ENCODE peak calls at places on chromosomes 7 and 10, in eight cellular contexts. U is NCI-H774, W is HT1080, N is prostate gland, O is cardiac muscle cell, T is neural progenitor cell, I is heart right ventricle, Y is H54. C is an unnamed sample.

GRCh38 chr7:139023076-139023475 is 12.8 kb downstream of the ZC3HAV1L start:
- DNase-seq in U (no peak), W (no peak), N (no peak), O (no peak), T (no peak), I (no peak), Y (no peak), C (no peak)

GRCh38 chr10:117716896-117717295 is 174.3 kb downstream of the EMX2 start:
- DNase-seq in U (no peak), W (no peak), N (no peak), O (no peak), T (no peak), I (no peak), Y (no peak), C (no peak)

GRCh38 chr10:44035474-44036197 is 349.3 kb downstream of the CXCL12 start:
- DNase-seq in U (no peak), W (no peak), N (no peak), O (no peak), T (no peak), I (no peak), Y (no peak), C (no peak)

GRCh38 chr7:47654672-47655340 is 72.9 kb upstream of the TNS3 start:
- DNase-seq in U (no peak), W (no peak), N (no peak), O (peak; percentile 75), T (peak; percentile 53), I (no peak), Y (no peak), C (no peak)

GRCh38 chr7:1972734-1973133 is 260.0 kb downstream of the MAD1L1 start:
- DNase-seq in U (no peak), W (no peak), N (no peak), O (no peak), T (no peak), I (no peak), Y (no peak), C (no peak)

GRCh38 chr7:48004598-48004997 is 24.3 kb downstream of the SUN3 start:
- DNase-seq in U (no peak), W (no peak), N (no peak), O (no peak), T (no peak), I (no peak), Y (no peak), C (no peak)

GRCh38 chr10:48882881-48883280 is 56.8 kb downstream of the LRRC18 start:
- DNase-seq in U (no peak), W (no peak), N (no peak), O (no peak), T (no peak), I (no peak), Y (no peak), C (no peak)

GRCh38 chr10:88045544-88046415 is 182.4 kb downstream of the PTEN start:
- DNase-seq in U (no peak), W (no peak), N (no peak), O (no peak), T (no peak), I (peak; percentile 15), Y (no peak), C (no peak)